ENCODE peak calls at places on chromosomes 2 and 18, in ten cellular contexts. One of them, this sample, is unnamed.

GRCh38 chr2:3198119-3198518 is 179.5 kb downstream of the EIPR1 start:
- DNase-seq in dorsolateral prefrontal cortex: peak; percentile 69
- DNase-seq in NB4: peak; percentile 37
- DNase-seq in GM12865: peak; percentile 55
- DNase-seq in GM20000: no peak
- DNase-seq in coronary artery: no peak
- DNase-seq in upper lobe of right lung: no peak
- DNase-seq in AG04450: no peak
- DNase-seq in GM12878: no peak
- DNase-seq in bronchial epithelial cell: no peak
- DNase-seq in this sample: peak; percentile 41

GRCh38 chr18:48997985-48998831 is 47.4 kb upstream of the SMAD7 start:
- DNase-seq in GM12878: no peak
- DNase-seq in GM20000: no peak
- DNase-seq in bronchial epithelial cell: peak; percentile 97
- DNase-seq in dorsolateral prefrontal cortex: peak; percentile 52
- DNase-seq in upper lobe of right lung: peak; percentile 83
- DNase-seq in coronary artery: peak; percentile 96
- DNase-seq in GM12865: no peak
- DNase-seq in AG04450: peak; percentile 82
- DNase-seq in NB4: peak; percentile 83
- DNase-seq in this sample: no peak

GRCh38 chr18:8413751-8414150 is 195.5 kb upstream of the RAB12 start:
- DNase-seq in coronary artery: no peak
- DNase-seq in dorsolateral prefrontal cortex: no peak
- DNase-seq in NB4: no peak
- DNase-seq in bronchial epithelial cell: no peak
- DNase-seq in GM12878: no peak
- DNase-seq in GM20000: no peak
- DNase-seq in GM12865: no peak
- DNase-seq in upper lobe of right lung: no peak
- DNase-seq in AG04450: no peak
- DNase-seq in this sample: no peak

GRCh38 chr2:70083344-70084156 is 3.7 kb upstream of the PCBP1 start:
- DNase-seq in GM20000: peak; percentile 71
- DNase-seq in GM12878: peak; percentile 88
- DNase-seq in GM12865: peak; percentile 83
- DNase-seq in bronchial epithelial cell: peak; percentile 98
- DNase-seq in upper lobe of right lung: no peak
- DNase-seq in NB4: peak; percentile 85
- DNase-seq in dorsolateral prefrontal cortex: no peak
- DNase-seq in coronary artery: no peak
- DNase-seq in AG04450: no peak
- DNase-seq in this sample: peak; percentile 78

GRCh38 chr2:73979686-73980085 is 5.0 kb upstream of the TET3 start:
- DNase-seq in AG04450: peak; percentile 65
- DNase-seq in bronchial epithelial cell: peak; percentile 94
- DNase-seq in NB4: peak; percentile 72
- DNase-seq in GM12878: no peak
- DNase-seq in upper lobe of right lung: no peak
- DNase-seq in GM12865: no peak
- DNase-seq in GM20000: no peak
- DNase-seq in dorsolateral prefrontal cortex: no peak
- DNase-seq in coronary artery: no peak
- DNase-seq in this sample: no peak

GRCh38 chr2:16245481-16246054 is 305.2 kb downstream of the MYCN start:
- DNase-seq in dorsolateral prefrontal cortex: no peak
- DNase-seq in GM12878: no peak
- DNase-seq in NB4: no peak
- DNase-seq in coronary artery: no peak
- DNase-seq in GM20000: no peak
- DNase-seq in AG04450: no peak
- DNase-seq in upper lobe of right lung: no peak
- DNase-seq in GM12865: no peak
- DNase-seq in bronchial epithelial cell: no peak
- DNase-seq in this sample: no peak

GRCh38 chr2:129705105-129705504 is 274.4 kb upstream of the RAB6C start:
- DNase-seq in upper lobe of right lung: no peak
- DNase-seq in AG04450: no peak
- DNase-seq in NB4: no peak
- DNase-seq in GM20000: no peak
- DNase-seq in bronchial epithelial cell: no peak
- DNase-seq in dorsolateral prefrontal cortex: no peak
- DNase-seq in coronary artery: no peak
- DNase-seq in GM12865: no peak
- DNase-seq in GM12878: no peak
- DNase-seq in this sample: no peak

GRCh38 chr2:160751021-160751420 is 257.4 kb upstream of the RBMS1 start:
- DNase-seq in AG04450: no peak
- DNase-seq in GM12878: no peak
- DNase-seq in GM20000: no peak
- DNase-seq in GM12865: no peak
- DNase-seq in coronary artery: no peak
- DNase-seq in NB4: no peak
- DNase-seq in upper lobe of right lung: no peak
- DNase-seq in bronchial epithelial cell: peak; percentile 82
- DNase-seq in dorsolateral prefrontal cortex: no peak
- DNase-seq in this sample: no peak

GRCh38 chr2:46669996-46670793 is 190.8 kb downstream of the TMEM247 start:
- DNase-seq in dorsolateral prefrontal cortex: peak; percentile 66
- DNase-seq in NB4: no peak
- DNase-seq in upper lobe of right lung: no peak
- DNase-seq in GM12878: no peak
- DNase-seq in GM12865: no peak
- DNase-seq in GM20000: no peak
- DNase-seq in AG04450: no peak
- DNase-seq in coronary artery: no peak
- DNase-seq in bronchial epithelial cell: peak; percentile 53
- DNase-seq in this sample: no peak
- TF ChIP-seq CTCF in dorsolateral prefrontal cortex: no peak
- TF ChIP-seq CTCF in NB4: no peak
- TF ChIP-seq CTCF in upper lobe of right lung: no peak
- TF ChIP-seq CTCF in GM12878: no peak
- TF ChIP-seq CTCF in GM12865: no peak
- TF ChIP-seq CTCF in GM20000: no peak
- TF ChIP-seq CTCF in AG04450: no peak
- TF ChIP-seq CTCF in coronary artery: no peak
- TF ChIP-seq CTCF in bronchial epithelial cell: no peak
- TF ChIP-seq CTCF in this sample: no peak

DNA sequence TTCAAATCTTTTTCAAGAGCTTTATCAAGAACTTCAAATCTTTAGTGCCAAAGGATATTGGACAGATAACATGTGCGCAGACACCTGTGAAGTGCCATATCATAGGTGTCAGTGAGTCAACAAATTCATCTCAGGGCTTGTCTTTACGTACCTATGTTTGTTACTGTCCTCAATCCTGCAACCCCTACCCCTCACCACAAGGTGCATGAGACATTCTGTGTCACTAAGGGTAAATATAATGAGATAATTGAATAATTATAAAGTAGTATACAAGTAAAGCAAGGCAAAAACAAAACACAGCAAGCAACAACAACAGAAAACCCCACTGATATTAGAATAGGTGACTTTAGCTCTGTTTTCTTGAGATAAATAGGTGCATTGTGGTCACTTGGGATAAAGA is 1495.8 kb upstream of the TMEFF2 start:
- DNase-seq in dorsolateral prefrontal cortex: no peak
- DNase-seq in GM12865: no peak
- DNase-seq in NB4: no peak
- DNase-seq in bronchial epithelial cell: peak; percentile 1
- DNase-seq in coronary artery: no peak
- DNase-seq in GM20000: no peak
- DNase-seq in upper lobe of right lung: no peak
- DNase-seq in GM12878: no peak
- DNase-seq in AG04450: no peak
- DNase-seq in this sample: no peak
- TF ChIP-seq CTCF in dorsolateral prefrontal cortex: no peak
- TF ChIP-seq CTCF in GM12865: no peak
- TF ChIP-seq CTCF in NB4: no peak
- TF ChIP-seq CTCF in bronchial epithelial cell: no peak
- TF ChIP-seq CTCF in coronary artery: no peak
- TF ChIP-seq CTCF in GM20000: no peak
- TF ChIP-seq CTCF in upper lobe of right lung: no peak
- TF ChIP-seq CTCF in GM12878: no peak
- TF ChIP-seq CTCF in AG04450: no peak
- TF ChIP-seq CTCF in this sample: no peak

GRCh38 chr18:23998018-23998417 is 16.5 kb upstream of the TTC39C start:
- DNase-seq in GM12878: no peak
- DNase-seq in GM20000: no peak
- DNase-seq in bronchial epithelial cell: no peak
- DNase-seq in coronary artery: no peak
- DNase-seq in NB4: no peak
- DNase-seq in upper lobe of right lung: no peak
- DNase-seq in GM12865: no peak
- DNase-seq in dorsolateral prefrontal cortex: no peak
- DNase-seq in AG04450: no peak
- DNase-seq in this sample: no peak

GRCh38 chr18:24003903-24004640 is 10.5 kb upstream of the TTC39C start:
- DNase-seq in NB4: no peak
- DNase-seq in dorsolateral prefrontal cortex: no peak
- DNase-seq in bronchial epithelial cell: no peak
- DNase-seq in GM12878: no peak
- DNase-seq in GM20000: no peak
- DNase-seq in coronary artery: no peak
- DNase-seq in GM12865: no peak
- DNase-seq in upper lobe of right lung: no peak
- DNase-seq in AG04450: no peak
- DNase-seq in this sample: no peak

GRCh38 chr18:23998811-23999210 is 15.7 kb upstream of the TTC39C start:
- DNase-seq in GM12865: no peak
- DNase-seq in dorsolateral prefrontal cortex: no peak
- DNase-seq in GM20000: no peak
- DNase-seq in AG04450: no peak
- DNase-seq in upper lobe of right lung: no peak
- DNase-seq in NB4: no peak
- DNase-seq in bronchial epithelial cell: peak; percentile 97
- DNase-seq in coronary artery: no peak
- DNase-seq in GM12878: no peak
- DNase-seq in this sample: no peak

GRCh38 chr18:23995180-23995579 is 19.4 kb upstream of the TTC39C start:
- DNase-seq in NB4: no peak
- DNase-seq in bronchial epithelial cell: no peak
- DNase-seq in coronary artery: no peak
- DNase-seq in GM12865: peak; percentile 80
- DNase-seq in dorsolateral prefrontal cortex: no peak
- DNase-seq in AG04450: no peak
- DNase-seq in GM12878: no peak
- DNase-seq in GM20000: no peak
- DNase-seq in upper lobe of right lung: no peak
- DNase-seq in this sample: no peak

DNA sequence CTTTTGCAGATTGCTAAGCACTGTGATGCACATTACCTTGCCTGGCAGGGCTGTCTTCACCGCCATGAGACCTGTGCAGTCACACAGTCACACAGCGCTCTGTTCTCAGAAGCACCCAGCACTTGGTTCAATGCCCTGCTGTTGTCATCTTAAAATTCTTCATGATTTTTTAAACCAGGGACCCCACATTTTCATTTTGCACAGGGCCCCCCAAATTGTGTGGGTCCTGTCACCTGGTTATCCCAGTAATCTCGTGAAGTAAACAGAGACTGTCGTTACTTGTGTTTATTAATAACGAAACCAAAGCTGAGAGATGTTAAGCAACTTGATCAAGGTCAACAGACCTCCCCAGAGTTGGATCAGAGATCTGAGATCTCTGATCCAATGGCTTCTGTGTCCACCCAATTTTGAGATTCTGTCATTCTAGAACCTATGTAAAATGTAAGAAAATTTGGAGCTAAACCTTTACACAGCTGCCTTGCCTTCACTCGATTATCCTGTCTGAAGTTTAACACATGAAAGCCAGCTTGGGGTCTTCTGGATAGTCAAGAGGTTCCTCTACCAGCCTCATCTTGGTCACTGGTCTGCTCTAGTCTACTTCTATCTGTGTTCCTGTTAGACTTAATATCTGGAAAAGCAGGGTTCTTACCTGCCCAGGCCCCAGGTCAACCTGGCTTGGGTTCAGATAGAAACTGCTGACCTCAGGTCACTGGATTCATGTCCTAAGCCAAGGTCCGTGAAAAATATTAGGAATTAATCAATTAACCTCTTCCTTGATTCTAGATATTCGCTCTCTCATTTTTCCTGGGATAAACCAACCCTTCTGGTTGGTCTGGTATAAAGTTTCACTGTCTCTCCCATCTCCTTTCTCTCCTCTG is 13.7 kb upstream of the TTC39C start:
- DNase-seq in coronary artery: no peak
- DNase-seq in GM12865: peak; percentile 54
- DNase-seq in NB4: no peak
- DNase-seq in bronchial epithelial cell: no peak
- DNase-seq in AG04450: no peak
- DNase-seq in dorsolateral prefrontal cortex: no peak
- DNase-seq in upper lobe of right lung: no peak
- DNase-seq in GM12878: no peak
- DNase-seq in GM20000: no peak
- DNase-seq in this sample: peak; percentile 30
- TF ChIP-seq CTCF in coronary artery: no peak
- TF ChIP-seq CTCF in GM12865: no peak
- TF ChIP-seq CTCF in NB4: no peak
- TF ChIP-seq CTCF in bronchial epithelial cell: no peak
- TF ChIP-seq CTCF in AG04450: no peak
- TF ChIP-seq CTCF in dorsolateral prefrontal cortex: no peak
- TF ChIP-seq CTCF in upper lobe of right lung: no peak
- TF ChIP-seq CTCF in GM12878: no peak
- TF ChIP-seq CTCF in GM20000: no peak
- TF ChIP-seq CTCF in this sample: no peak

DNA sequence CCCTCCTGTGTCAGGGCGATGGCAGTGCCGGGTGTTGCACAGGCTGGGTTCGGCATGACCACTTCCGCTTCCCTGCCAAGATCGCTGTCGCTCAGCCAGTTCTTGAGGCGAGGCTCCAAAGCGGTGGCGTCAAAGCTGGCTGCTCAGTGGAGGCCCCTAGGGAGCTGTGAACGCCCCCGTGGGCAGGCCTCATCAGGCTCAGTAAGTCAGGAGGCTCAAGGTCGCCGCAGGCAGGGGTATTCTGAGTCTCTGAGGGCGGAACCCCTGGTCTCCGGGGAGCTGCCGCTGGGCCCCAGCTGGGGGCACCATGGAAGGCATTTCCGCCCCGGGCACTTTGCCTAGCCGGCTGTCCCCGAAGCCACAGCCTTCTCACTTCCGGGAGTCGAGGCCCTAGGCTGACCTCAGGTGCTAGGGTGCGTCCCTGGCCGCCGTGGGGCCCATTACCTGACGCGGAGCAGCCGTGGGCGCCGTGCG is 210.4 kb downstream of the SOCS6 start:
- DNase-seq in GM12865: peak; percentile 5
- DNase-seq in coronary artery: no peak
- DNase-seq in GM20000: no peak
- DNase-seq in upper lobe of right lung: no peak
- DNase-seq in AG04450: no peak
- DNase-seq in GM12878: no peak
- DNase-seq in dorsolateral prefrontal cortex: no peak
- DNase-seq in NB4: peak; percentile 99
- DNase-seq in bronchial epithelial cell: no peak
- DNase-seq in this sample: peak; percentile 3
- TF ChIP-seq CTCF in GM12865: no peak
- TF ChIP-seq CTCF in coronary artery: no peak
- TF ChIP-seq CTCF in GM20000: no peak
- TF ChIP-seq CTCF in upper lobe of right lung: no peak
- TF ChIP-seq CTCF in AG04450: no peak
- TF ChIP-seq CTCF in GM12878: no peak
- TF ChIP-seq CTCF in dorsolateral prefrontal cortex: no peak
- TF ChIP-seq CTCF in NB4: no peak
- TF ChIP-seq CTCF in bronchial epithelial cell: no peak
- TF ChIP-seq CTCF in this sample: no peak